ENCODE peak calls at places on chromosomes 1 and 21, in nine cellular contexts. E, N, B, M, G, Q, D, K and H are unnamed samples.

GRCh38 chr1:77282866-77283539 is 1.2 kb downstream of the AK5 start:
- DNase-seq in M (peak; percentile 58), D (no peak), K (no peak), E (no peak), N (no peak), G (peak; percentile 49), B (no peak), Q (peak; percentile 23), H (no peak)

GRCh38 chr1:63920154-63921117 is 146.6 kb downstream of the ROR1 start:
- DNase-seq in G (no peak), K (no peak), Q (no peak), E (peak; percentile 97), M (no peak), D (no peak), B (no peak), N (no peak), H (peak; percentile 85)

GRCh38 chr1:92484472-92485373 is 2.0 kb downstream of the GFI1 start:
- DNase-seq in K (peak; percentile 50), E (no peak), B (peak; percentile 20), Q (peak; percentile 12), M (peak; percentile 62), D (no peak), N (peak; percentile 41), G (peak; percentile 88), H (no peak)

GRCh38 chr1:208089151-208089550 is 155.0 kb downstream of the PLXNA2 start:
- DNase-seq in K (no peak), E (no peak), G (no peak), Q (no peak), D (no peak), M (no peak), B (no peak), N (peak; percentile 17), H (no peak)

GRCh38 chr1:192702212-192702993 is 66.5 kb downstream of the RGS13 start:
- DNase-seq in K (no peak), B (no peak), Q (no peak), G (no peak), E (peak; percentile 95), N (no peak), M (no peak), D (no peak), H (peak; percentile 95)

GRCh38 chr21:42644223-42645208 is 8.9 kb upstream of the PDE9A start:
- DNase-seq in D (no peak), G (peak; percentile 20), E (no peak), B (peak; percentile 17), M (no peak), N (no peak), K (no peak), Q (no peak), H (peak; percentile 51)

GRCh38 chr1:184536246-184536985 is 149.6 kb downstream of the C1orf21 start:
- DNase-seq in N (no peak), K (no peak), B (no peak), D (no peak), G (no peak), Q (no peak), M (no peak), E (no peak), H (no peak)

GRCh38 chr1:209199822-209200221 is 383.7 kb upstream of the CAMK1G start:
- DNase-seq in M (peak; percentile 7), K (no peak), Q (no peak), B (no peak), E (no peak), N (peak; percentile 48), D (no peak), G (no peak), H (no peak)

GRCh38 chr1:54335396-54336056 is 70.7 kb downstream of the SSBP3 start:
- DNase-seq in D (no peak), E (peak; percentile 98), B (peak; percentile 75), K (no peak), M (no peak), G (no peak), N (peak; percentile 56), Q (no peak), H (peak; percentile 97)

GRCh38 chr1:234933475-234933874 is 195.2 kb downstream of the TOMM20 start:
- DNase-seq in G (peak; percentile 81), Q (no peak), M (no peak), E (peak; percentile 54), K (no peak), N (no peak), D (no peak), B (peak; percentile 72), H (peak; percentile 45)

GRCh38 chr21:29077651-29078090 is 4.2 kb upstream of the CCT8 start:
- DNase-seq in B (no peak), G (no peak), M (peak; percentile 62), K (no peak), N (peak; percentile 38), D (no peak), Q (peak; percentile 61), E (peak; percentile 56), H (peak; percentile 52)

GRCh38 chr1:209527372-209527771 is 56.1 kb upstream of the CAMK1G start:
- DNase-seq in G (no peak), N (no peak), B (no peak), K (no peak), Q (no peak), M (no peak), E (peak; percentile 67), D (no peak), H (peak; percentile 35)

GRCh38 chr1:221888218-221888617 is 146.3 kb upstream of the DUSP10 start:
- DNase-seq in Q (no peak), K (no peak), D (no peak), E (no peak), B (no peak), M (no peak), G (no peak), N (no peak), H (no peak)